ENCODE peak calls at places on chromosomes 11 and 22, in ten cellular contexts. T, K, L, M, E, Y, H, Z, W and I are unnamed samples.

GRCh38 chr11:35167451-35167954 is 28.5 kb downstream of the CD44 start:
- DNase-seq in T (no peak), K (peak), L (no peak), M (no peak), E (peak), Y (no peak), H (no peak), Z (no peak), W (no peak), I (no peak)

GRCh38 chr11:115616941-115617340 is 112.7 kb upstream of the CADM1 start:
- DNase-seq in T (peak), K (peak), L (no peak), M (no peak), E (peak), Y (no peak), H (no peak), Z (no peak), W (no peak), I (no peak)

GRCh38 chr11:111423250-111423615 is 44.2 kb upstream of the POU2AF1 start:
- DNase-seq in T (no peak), K (no peak), L (no peak), M (no peak), E (no peak), Y (no peak), H (no peak), Z (no peak), W (no peak), I (no peak)

GRCh38 chr22:42912049-42912448 is 55.0 kb upstream of the ARFGAP3 start:
- DNase-seq in T (peak), K (peak), L (no peak), M (no peak), E (no peak), Y (no peak), H (no peak), Z (no peak), W (no peak), I (no peak)

GRCh38 chr11:68200639-68201038 is 12.5 kb downstream of the KMT5B start:
- DNase-seq in T (no peak), K (peak), L (no peak), M (no peak), E (peak), Y (no peak), H (no peak), Z (no peak), W (no peak), I (no peak)

GRCh38 chr11:110435780-110436717 is 6.3 kb downstream of the FDX1 start:
- DNase-seq in T (no peak), K (peak), L (no peak), M (no peak), E (no peak), Y (no peak), H (no peak), Z (no peak), W (no peak), I (no peak)

GRCh38 chr11:64096835-64097234 is 61.1 kb downstream of the FLRT1 start:
- DNase-seq in T (no peak), K (no peak), L (no peak), M (no peak), E (no peak), Y (no peak), H (no peak), Z (no peak), W (no peak), I (no peak)

GRCh38 chr11:131498631-131499053 is 128.2 kb downstream of the NTM start:
- DNase-seq in T (no peak), K (no peak), L (no peak), M (peak), E (no peak), Y (no peak), H (no peak), Z (no peak), W (no peak), I (no peak)

GRCh38 chr11:75514596-75514995 is 11.1 kb downstream of the GDPD5 start:
- DNase-seq in T (no peak), K (no peak), L (no peak), M (no peak), E (no peak), Y (no peak), H (no peak), Z (no peak), W (no peak), I (no peak)

GRCh38 chr22:30574095-30574981 is at the start of gene GAL3ST1:
- DNase-seq in T (no peak), K (no peak), L (no peak), M (peak), E (no peak), Y (no peak), H (no peak), Z (peak), W (peak), I (no peak)

GRCh38 chr11:125155100-125155444 is 9.5 kb upstream of the PKNOX2 start:
- DNase-seq in T (no peak), K (no peak), L (no peak), M (no peak), E (no peak), Y (no peak), H (no peak), Z (no peak), W (no peak), I (no peak)

GRCh38 chr11:91731051-91731450 is 493.6 kb upstream of the FAT3 start:
- DNase-seq in T (no peak), K (no peak), L (no peak), M (no peak), E (no peak), Y (no peak), H (no peak), Z (no peak), W (no peak), I (no peak)